ENCODE peak calls at places on chromosomes 3 and 15, in four cellular contexts. J, E, F and S are unnamed samples.

GRCh38 chr3:196641278-196642058 is 2.0 kb downstream of the NRROS start:
- DNase-seq in E (no peak), J (no peak), F (no peak), S (no peak)

GRCh38 chr3:122577409-122578028 is at the start of gene PARP15:
- DNase-seq in E (peak; percentile 67), J (no peak), F (no peak), S (no peak)

GRCh38 chr3:183188895-183189462 is 26.4 kb upstream of the LAMP3 start:
- DNase-seq in F (peak; percentile 23), E (peak; percentile 73), J (peak; percentile 10), S (peak; percentile 51)

GRCh38 chr3:24160424-24160823 is 215.3 kb downstream of the NR1D2 start:
- DNase-seq in J (no peak), F (no peak), E (peak; percentile 53), S (no peak)

GRCh38 chr15:60299452-60300047 is 98.2 kb downstream of the ANXA2 start:
- DNase-seq in E (no peak), F (peak; percentile 8), J (no peak), S (peak; percentile 9)

GRCh38 chr15:76330281-76330680 is 6.3 kb upstream of the ISL2 start:
- DNase-seq in E (peak; percentile 66), F (no peak), J (peak; percentile 47), S (peak; percentile 28)

GRCh38 chr3:149150436-149150835 is 21.0 kb downstream of the HPS3 start:
- DNase-seq in E (no peak), F (no peak), J (no peak), S (no peak)

GRCh38 chr3:15638891-15639262 is 37.3 kb downstream of the BTD start:
- DNase-seq in J (no peak), E (no peak), F (no peak), S (no peak)

GRCh38 chr3:159711560-159712333 is 276.9 kb upstream of the IL12A start:
- DNase-seq in E (no peak), F (no peak), J (no peak), S (no peak)

GRCh38 chr15:76190767-76191538 is 120.3 kb downstream of the ETFA start:
- DNase-seq in F (peak; percentile 46), E (peak; percentile 91), J (peak; percentile 67), S (peak; percentile 87)

GRCh38 chr3:9180764-9181117 is 68.7 kb downstream of the SRGAP3 start:
- DNase-seq in E (no peak), J (no peak), F (no peak), S (no peak)

GRCh38 chr15:69939513-69940440 is 157.9 kb downstream of the TLE3 start:
- DNase-seq in E (peak; percentile 66), J (no peak), F (no peak), S (no peak)

GRCh38 chr3:136862611-136862951 is 573 bp downstream of the NCK1 start:
- DNase-seq in F (peak; percentile 24), E (no peak), J (peak; percentile 58), S (peak; percentile 34)

GRCh38 chr3:18194431-18194830 is 230.7 kb downstream of the SATB1 start:
- DNase-seq in F (no peak), J (no peak), E (no peak), S (no peak)

GRCh38 chr3:12557472-12558105 is 702 bp downstream of the MKRN2 start:
- DNase-seq in E (no peak), J (peak; percentile 49), F (no peak), S (peak; percentile 41)

GRCh38 chr3:42728056-42728455 is 25.5 kb upstream of the HHATL start:
- DNase-seq in E (peak; percentile 31), F (no peak), J (no peak), S (no peak)
- TF ChIP-seq FOSL1 in E (no peak), F (no peak), J (no peak), S (no peak)

GRCh38 chr15:36527512-36528162 is 51.8 kb upstream of the CDIN1 start:
- DNase-seq in F (no peak), E (no peak), J (no peak), S (no peak)

GRCh38 chr15:36525430-36525829 is 54.0 kb upstream of the CDIN1 start:
- DNase-seq in F (no peak), J (no peak), E (no peak), S (no peak)

DNA sequence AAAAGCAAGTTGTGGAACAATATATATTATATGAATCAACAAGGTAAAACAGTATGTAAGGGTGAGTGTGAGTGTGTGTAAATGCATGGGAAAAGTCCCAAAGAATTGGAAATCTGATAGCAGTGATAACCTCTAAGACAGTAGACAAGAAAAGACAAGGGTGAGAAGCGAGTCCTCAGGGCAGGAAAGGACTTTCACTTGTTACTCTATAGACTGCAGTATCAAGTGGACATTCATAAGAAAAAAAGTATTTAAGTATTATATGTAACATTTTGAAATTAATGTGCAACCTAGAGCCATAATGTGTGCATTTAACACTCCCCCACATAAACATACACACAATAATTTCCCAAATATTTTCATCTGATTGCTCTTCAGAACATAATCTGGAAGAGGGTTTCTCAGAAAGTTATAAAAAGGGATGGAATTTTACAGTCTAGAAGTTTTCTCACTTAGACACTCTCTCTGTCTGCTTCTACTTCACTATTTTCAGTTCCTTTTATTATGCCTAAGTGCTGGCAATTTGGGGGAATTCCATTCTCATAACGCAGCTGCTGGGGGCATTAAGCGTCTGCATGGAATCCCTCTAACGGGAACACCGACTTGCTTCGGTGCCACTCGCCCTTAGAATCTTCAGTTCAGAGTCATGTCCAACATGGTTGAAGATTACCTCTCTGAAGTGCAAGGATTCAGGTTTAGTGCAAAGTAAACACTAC is 50.0 kb upstream of the CDIN1 start:
- DNase-seq in E (no peak), F (no peak), J (no peak), S (no peak)
- TF ChIP-seq FOSL1 in E (no peak), F (no peak), J (no peak), S (no peak)

GRCh38 chr3:51969841-51970240 is 2.6 kb upstream of the PCBP4 start:
- DNase-seq in F (no peak), E (no peak), J (no peak), S (no peak)
- TF ChIP-seq FOSL1 in F (no peak), E (no peak), J (no peak), S (no peak)

DNA sequence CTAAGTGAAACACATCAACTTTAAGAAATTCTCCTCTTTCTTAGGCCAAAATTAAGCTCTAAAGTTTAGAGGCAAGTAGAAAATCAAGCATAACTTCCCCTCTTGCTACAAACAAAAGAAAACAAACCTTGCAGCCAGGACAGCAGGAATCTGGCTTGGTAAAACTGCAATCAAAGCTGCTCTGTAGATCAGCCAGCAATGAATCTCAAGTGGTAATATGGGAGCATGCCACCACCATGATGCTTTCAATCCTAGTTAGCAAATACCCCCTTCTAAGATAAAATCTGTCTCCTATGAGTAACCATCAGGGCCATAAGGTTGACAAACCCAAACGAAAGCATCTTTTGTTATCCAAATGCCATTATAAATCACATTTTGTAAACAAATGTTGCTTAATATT is 208.3 kb upstream of the PLSCR5 start:
- DNase-seq in E (no peak), F (no peak), J (no peak), S (no peak)
- TF ChIP-seq FOSL1 in E (no peak), F (no peak), J (no peak), S (no peak)

DNA sequence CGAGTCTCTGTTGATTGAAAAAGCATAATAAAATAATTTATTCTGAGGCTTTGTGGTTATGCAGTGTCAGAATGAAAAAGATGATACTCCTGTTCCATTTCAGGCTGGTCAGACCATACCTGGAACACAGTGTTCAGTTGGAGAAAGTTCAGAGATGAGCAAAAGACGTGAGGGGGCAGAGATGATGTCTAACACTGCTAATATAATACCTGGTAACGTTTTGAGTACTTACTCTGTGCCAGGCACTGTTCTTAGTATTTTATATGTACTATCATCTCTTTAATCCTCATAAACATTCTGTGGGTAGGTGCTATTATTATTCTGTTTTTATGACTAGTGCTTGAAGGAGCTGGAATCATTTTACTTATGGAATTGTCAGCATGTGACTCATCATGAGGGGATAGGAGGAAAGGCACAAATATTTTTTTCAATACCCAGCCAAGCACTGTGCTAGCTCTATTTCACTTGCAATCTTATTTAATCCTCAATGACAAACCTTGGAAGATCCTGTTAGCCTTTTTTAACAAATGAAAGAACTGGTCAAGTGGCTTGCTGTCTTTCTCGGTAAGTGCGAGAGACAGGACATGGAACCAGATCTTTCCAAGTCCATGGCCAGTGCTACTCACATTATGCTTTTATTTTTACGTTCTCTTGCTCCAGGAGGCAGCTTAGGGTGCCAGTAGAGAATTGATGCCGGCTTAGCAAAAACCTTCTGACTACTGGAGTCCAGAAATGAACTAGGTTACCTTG is 31.9 kb downstream of the IQGAP1 start:
- DNase-seq in F (no peak), J (no peak), E (no peak), S (no peak)
- TF ChIP-seq FOSL1 in F (peak; percentile 65), J (no peak), E (no peak), S (no peak)

DNA sequence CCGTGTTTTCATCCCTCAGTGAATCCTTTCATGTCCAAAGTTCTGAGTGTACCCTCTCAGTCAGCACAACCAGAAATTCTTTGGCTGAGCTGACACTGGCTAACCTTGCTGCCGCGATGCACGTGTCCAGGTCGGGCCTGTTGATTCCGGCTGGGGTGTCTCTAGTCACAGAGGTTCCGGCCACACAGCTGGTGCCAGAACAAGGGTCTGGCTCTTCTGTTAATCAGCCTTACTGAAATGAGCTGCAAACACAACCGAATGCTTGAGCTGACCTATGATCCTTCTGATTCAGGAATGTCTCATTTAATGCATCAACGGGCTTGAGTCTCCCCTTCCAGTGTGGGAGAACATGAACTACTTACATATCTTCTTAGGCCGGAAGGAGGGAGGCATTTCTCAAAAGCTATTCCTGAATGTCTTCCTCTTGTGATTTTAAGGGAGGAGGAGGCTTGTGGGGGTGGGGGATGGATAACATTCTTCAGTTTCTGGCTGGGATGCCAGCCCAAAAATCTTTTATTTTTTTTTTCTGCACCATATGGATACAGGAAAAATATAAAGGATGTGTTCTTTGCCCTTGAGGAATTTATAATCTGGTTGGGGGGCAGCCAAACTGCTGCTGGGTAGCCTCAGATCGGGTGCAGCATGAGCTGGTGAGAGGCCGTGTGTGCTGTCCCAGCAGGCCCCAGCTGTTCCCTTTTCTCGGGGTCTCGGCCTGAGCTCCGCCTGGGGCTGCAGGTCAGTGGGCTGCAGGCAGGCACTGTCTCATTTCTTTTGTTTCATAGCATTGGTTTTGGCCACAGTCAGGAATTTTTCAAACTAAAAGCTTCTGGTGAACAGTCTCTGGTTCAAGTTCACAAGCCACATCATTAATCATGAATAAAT is 319.1 kb upstream of the TBL1XR1 start:
- DNase-seq in E (no peak), F (no peak), J (peak; percentile 74), S (no peak)
- TF ChIP-seq FOSL1 in E (no peak), F (no peak), J (no peak), S (no peak)